ENCODE peak calls at places on chromosomes 12 and 14, in eight cellular contexts. T, U, B, M, Z, K, S and P are unnamed samples.

GRCh38 chr12:34398706-34399630 is 376.7 kb downstream of the ALG10 start:
- DNase-seq in T (peak), U (no peak), B (no peak), M (peak), Z (no peak), K (peak), S (no peak), P (no peak)

GRCh38 chr14:94019329-94019728 is 6.8 kb upstream of the OTUB2 start:
- DNase-seq in T (no peak), U (no peak), B (no peak), M (no peak), Z (no peak), K (no peak), S (no peak), P (no peak)

GRCh38 chr14:50021261-50021660 is 95.1 kb downstream of the VCPKMT start:
- DNase-seq in T (no peak), U (no peak), B (no peak), M (peak), Z (no peak), K (no peak), S (no peak), P (no peak)

GRCh38 chr14:96039633-96040311 is 610 bp downstream of the C14orf132 start:
- DNase-seq in T (no peak), U (peak), B (no peak), M (no peak), Z (peak), K (no peak), S (peak), P (peak)

GRCh38 chr12:124456652-124457152 is 110.7 kb downstream of the NCOR2 start:
- DNase-seq in T (no peak), U (no peak), B (no peak), M (peak), Z (no peak), K (peak), S (no peak), P (no peak)

GRCh38 chr12:52837781-52838736 is 3.9 kb upstream of the KRT79 start:
- DNase-seq in T (no peak), U (peak), B (no peak), M (no peak), Z (no peak), K (no peak), S (peak), P (no peak)

GRCh38 chr12:7609480-7609879 is 56.2 kb downstream of the APOBEC1 start:
- DNase-seq in T (no peak), U (no peak), B (no peak), M (no peak), Z (peak), K (no peak), S (peak), P (peak)

GRCh38 chr12:111868676-111869588 is 26.9 kb downstream of the MAPKAPK5 start:
- DNase-seq in T (no peak), U (no peak), B (no peak), M (no peak), Z (no peak), K (no peak), S (no peak), P (no peak)

GRCh38 chr14:73758392-73759182 is 44.4 kb upstream of the PNMA1 start:
- DNase-seq in T (no peak), U (peak), B (no peak), M (peak), Z (peak), K (peak), S (peak), P (peak)

GRCh38 chr12:109621864-109622485 is 48.4 kb downstream of the MVK start:
- DNase-seq in T (no peak), U (no peak), B (no peak), M (no peak), Z (peak), K (no peak), S (no peak), P (no peak)

GRCh38 chr14:53838374-53838773 is 118.3 kb downstream of the BMP4 start:
- DNase-seq in T (no peak), U (no peak), B (no peak), M (no peak), Z (no peak), K (no peak), S (no peak), P (no peak)

GRCh38 chr12:117671734-117672133 is 297.1 kb downstream of the KSR2 start:
- DNase-seq in T (no peak), U (peak), B (no peak), M (peak), Z (peak), K (no peak), S (peak), P (peak)

GRCh38 chr12:66117242-66117641 is 13.3 kb downstream of the LLPH start:
- DNase-seq in T (no peak), U (no peak), B (no peak), M (no peak), Z (no peak), K (no peak), S (no peak), P (no peak)

GRCh38 chr14:44847910-44848309 is 113.8 kb downstream of the KLHL28 start:
- DNase-seq in T (no peak), U (peak), B (peak), M (no peak), Z (peak), K (no peak), S (peak), P (peak)

GRCh38 chr14:92507174-92507768 is 6.3 kb upstream of the RIN3 start:
- DNase-seq in T (no peak), U (no peak), B (no peak), M (peak), Z (no peak), K (no peak), S (no peak), P (no peak)

GRCh38 chr12:50662121-50662480 is 101.8 kb upstream of the ATF1 start:
- DNase-seq in T (no peak), U (no peak), B (no peak), M (no peak), Z (no peak), K (no peak), S (no peak), P (no peak)

GRCh38 chr12:65754744-65755595 is 69.3 kb upstream of the HMGA2 start:
- DNase-seq in T (no peak), U (no peak), B (no peak), M (no peak), Z (no peak), K (no peak), S (no peak), P (no peak)

GRCh38 chr14:64970776-64971451 is 1.2 kb downstream of the RAB15 start:
- DNase-seq in T (no peak), U (peak), B (no peak), M (no peak), Z (peak), K (no peak), S (no peak), P (no peak)

GRCh38 chr12:18895946-18896345 is 158.0 kb downstream of the CAPZA3 start:
- DNase-seq in T (no peak), U (no peak), B (no peak), M (no peak), Z (no peak), K (peak), S (no peak), P (no peak)

GRCh38 chr14:77892381-77892871 is 92.5 kb downstream of the ADCK1 start:
- DNase-seq in T (no peak), U (peak), B (no peak), M (no peak), Z (no peak), K (peak), S (peak), P (peak)

GRCh38 chr12:27525373-27525772 is 1.4 kb downstream of the PPFIBP1 start:
- DNase-seq in T (no peak), U (peak), B (no peak), M (no peak), Z (peak), K (peak), S (peak), P (peak)

GRCh38 chr12:113439606-113440030 is 17.4 kb downstream of the SDSL start:
- DNase-seq in T (no peak), U (peak), B (no peak), M (peak), Z (peak), K (peak), S (peak), P (peak)

GRCh38 chr12:31325524-31325875 is 450 bp downstream of the SINHCAF start:
- DNase-seq in T (no peak), U (no peak), B (no peak), M (no peak), Z (no peak), K (peak), S (no peak), P (no peak)

GRCh38 chr12:47074757-47075156 is 4.7 kb upstream of the PCED1B start:
- DNase-seq in T (no peak), U (no peak), B (no peak), M (no peak), Z (no peak), K (no peak), S (no peak), P (no peak)

GRCh38 chr12:26697217-26697616 is 135.8 kb downstream of the ITPR2 start:
- DNase-seq in T (no peak), U (no peak), B (no peak), M (no peak), Z (no peak), K (no peak), S (peak), P (peak)

GRCh38 chr12:81143057-81143456 is 65.2 kb downstream of the ACSS3 start:
- DNase-seq in T (no peak), U (no peak), B (no peak), M (no peak), Z (no peak), K (no peak), S (no peak), P (no peak)

GRCh38 chr14:20631821-20632389 is 9.6 kb downstream of the OR6S1 start:
- DNase-seq in T (peak), U (peak), B (no peak), M (peak), Z (peak), K (peak), S (peak), P (peak)

GRCh38 chr12:4355843-4356327 is 23.6 kb downstream of the FGF23 start:
- DNase-seq in T (no peak), U (peak), B (no peak), M (peak), Z (peak), K (peak), S (peak), P (peak)

GRCh38 chr12:6613015-6613775 is 6.0 kb upstream of the CHD4 start:
- DNase-seq in T (peak), U (peak), B (no peak), M (peak), Z (peak), K (peak), S (peak), P (peak)

GRCh38 chr14:38255408-38255672 is 553 bp downstream of the CLEC14A start:
- DNase-seq in T (no peak), U (no peak), B (no peak), M (no peak), Z (no peak), K (peak), S (peak), P (peak)

GRCh38 chr12:58425481-58426392 is 484.4 kb downstream of the ATP23 start:
- DNase-seq in T (no peak), U (peak), B (peak), M (peak), Z (peak), K (no peak), S (peak), P (peak)

GRCh38 chr12:117733292-117733805 is 235.4 kb downstream of the KSR2 start:
- DNase-seq in T (no peak), U (no peak), B (no peak), M (no peak), Z (no peak), K (no peak), S (no peak), P (no peak)

GRCh38 chr14:103543721-103544626 is 15.0 kb downstream of the TRMT61A start:
- DNase-seq in T (no peak), U (no peak), B (no peak), M (no peak), Z (no peak), K (no peak), S (no peak), P (no peak)

GRCh38 chr14:52080171-52080800 is 11.4 kb upstream of the NID2 start:
- DNase-seq in T (no peak), U (peak), B (no peak), M (no peak), Z (peak), K (no peak), S (peak), P (no peak)

GRCh38 chr14:68637106-68638021 is 155.5 kb downstream of the ZFP36L1 start:
- DNase-seq in T (no peak), U (peak), B (peak), M (no peak), Z (peak), K (no peak), S (peak), P (peak)

GRCh38 chr14:76882646-76883045 is 56.4 kb downstream of the LRRC74A start:
- DNase-seq in T (no peak), U (no peak), B (no peak), M (no peak), Z (peak), K (no peak), S (no peak), P (no peak)
- TF ChIP-seq CTCF in T (no peak), U (no peak), B (no peak), M (no peak), Z (no peak), K (no peak), S (no peak), P (no peak)

GRCh38 chr12:44930972-44931600 is 55.0 kb upstream of the NELL2 start:
- DNase-seq in T (no peak), U (peak), B (peak), M (peak), Z (peak), K (no peak), S (peak), P (peak)
- TF ChIP-seq CTCF in T (peak), U (peak), B (peak), M (peak), Z (peak), K (peak), S (no peak), P (peak)

GRCh38 chr12:10901427-10901826 is 7.9 kb downstream of the TAS2R13 start:
- DNase-seq in T (no peak), U (no peak), B (no peak), M (no peak), Z (no peak), K (no peak), S (peak), P (no peak)
- TF ChIP-seq CTCF in T (no peak), U (no peak), B (no peak), M (no peak), Z (no peak), K (no peak), S (peak), P (no peak)

DNA sequence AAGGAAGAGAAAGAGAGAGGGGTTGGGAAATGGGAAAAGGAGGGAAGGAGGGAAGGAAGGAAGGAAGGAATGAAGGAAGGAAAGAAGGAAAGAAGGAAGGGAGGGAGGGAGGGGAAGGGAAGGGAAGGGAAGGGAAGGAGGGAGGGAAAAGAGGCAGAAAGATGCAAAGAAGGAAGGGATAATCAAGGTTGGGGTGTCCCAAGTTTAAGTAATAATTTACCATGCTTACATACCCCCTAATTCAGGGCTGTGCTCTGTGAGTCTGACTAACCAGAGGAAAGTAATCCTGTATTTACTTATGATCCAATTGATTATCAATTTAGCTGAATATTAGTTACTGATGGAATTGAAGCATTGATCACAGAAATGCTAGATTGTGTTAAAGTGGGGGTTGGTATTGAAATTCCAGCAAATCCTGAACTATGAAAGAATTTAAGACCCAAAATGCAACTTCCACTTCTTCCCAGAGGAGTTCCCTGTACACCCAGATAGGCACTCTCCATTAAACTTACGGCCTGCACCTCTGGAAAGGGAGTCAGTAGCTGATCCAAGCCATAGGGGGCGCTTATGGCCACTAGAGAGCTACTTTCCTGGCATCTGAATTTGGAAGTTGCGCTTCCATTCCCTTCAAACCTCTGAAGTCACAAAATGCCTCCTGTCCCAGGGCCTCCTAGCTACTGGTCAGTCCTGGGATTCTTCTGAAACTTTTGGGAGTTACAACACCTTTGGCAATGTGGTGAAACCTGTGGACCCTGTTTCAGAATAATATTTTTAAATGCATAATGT is 162.7 kb upstream of the PWP1 start:
- DNase-seq in T (no peak), U (no peak), B (no peak), M (no peak), Z (no peak), K (no peak), S (no peak), P (no peak)
- TF ChIP-seq CTCF in T (no peak), U (no peak), B (no peak), M (no peak), Z (no peak), K (no peak), S (peak), P (peak)

DNA sequence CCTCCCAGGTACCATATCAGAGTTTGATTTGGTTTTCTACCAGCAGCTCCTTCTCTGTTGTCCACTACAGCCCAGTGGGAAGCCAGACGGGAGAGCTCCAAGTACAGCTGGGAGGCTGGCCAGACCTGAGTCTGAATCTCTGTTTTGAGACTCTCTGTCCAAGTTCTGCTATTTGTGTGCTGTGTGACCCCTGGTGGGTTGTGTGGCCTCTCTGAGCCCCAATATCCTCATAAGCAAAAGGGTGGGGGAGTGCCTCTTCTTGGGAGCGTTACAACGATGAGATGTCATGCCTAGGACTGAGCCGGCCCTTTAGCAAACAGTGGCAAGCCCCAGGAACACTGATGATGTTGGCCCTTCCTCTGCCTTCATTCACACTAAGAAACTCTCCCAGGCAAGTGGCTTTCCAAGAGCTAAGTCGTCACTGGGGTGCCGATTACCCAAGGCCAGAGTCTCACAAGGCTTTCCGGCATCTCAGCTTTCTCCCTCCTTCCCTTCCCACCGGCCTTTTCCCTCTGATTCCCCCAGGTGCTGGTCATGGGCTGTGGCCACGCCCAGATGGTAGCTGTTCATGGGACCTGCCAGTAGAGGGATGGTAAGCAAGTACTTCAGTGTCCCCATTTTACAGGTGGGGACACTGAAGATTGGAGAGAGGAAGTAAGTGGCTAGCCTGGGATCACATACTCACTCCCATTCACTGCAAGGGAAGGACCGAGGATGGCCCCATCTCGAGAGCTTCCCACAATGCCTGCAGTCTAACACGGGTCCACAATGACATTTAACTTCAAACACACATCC is 47.7 kb downstream of the BCL11B start:
- DNase-seq in T (no peak), U (no peak), B (no peak), M (no peak), Z (no peak), K (no peak), S (no peak), P (no peak)
- TF ChIP-seq CTCF in T (no peak), U (no peak), B (no peak), M (no peak), Z (no peak), K (no peak), S (no peak), P (no peak)

DNA sequence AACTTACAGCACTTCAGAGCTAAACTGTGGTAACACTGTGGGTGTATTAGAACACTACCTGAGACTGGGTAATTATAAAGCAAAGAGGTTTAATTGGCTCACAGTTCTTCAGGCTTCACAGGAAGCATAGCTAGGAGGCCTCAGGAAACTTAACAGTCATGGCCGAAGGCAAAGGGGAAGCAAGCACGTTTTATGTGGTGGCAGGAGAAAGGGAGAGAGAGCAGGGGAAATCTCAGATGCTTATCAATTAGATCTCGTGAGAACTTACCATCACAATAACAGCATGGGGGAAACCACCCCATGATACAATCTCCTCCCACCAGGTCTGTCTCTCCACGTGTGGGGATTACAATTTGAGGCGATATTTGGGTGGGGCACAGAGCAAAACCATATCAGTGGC is 512.6 kb downstream of the RERGL start:
- DNase-seq in T (no peak), U (no peak), B (no peak), M (no peak), Z (no peak), K (no peak), S (no peak), P (no peak)
- TF ChIP-seq CTCF in T (no peak), U (no peak), B (no peak), M (no peak), Z (no peak), K (no peak), S (no peak), P (no peak)

GRCh38 chr14:61168126-61168525 is 113.0 kb downstream of the TMEM30B start:
- DNase-seq in T (no peak), U (peak), B (no peak), M (no peak), Z (no peak), K (no peak), S (no peak), P (no peak)
- TF ChIP-seq CTCF in T (no peak), U (no peak), B (no peak), M (no peak), Z (no peak), K (no peak), S (no peak), P (no peak)

GRCh38 chr14:31930070-31930469 is 147.0 kb upstream of the ARHGAP5 start:
- DNase-seq in T (no peak), U (no peak), B (no peak), M (no peak), Z (no peak), K (no peak), S (no peak), P (no peak)

GRCh38 chr14:31921741-31922140 is 155.4 kb upstream of the ARHGAP5 start:
- DNase-seq in T (no peak), U (no peak), B (no peak), M (no peak), Z (no peak), K (no peak), S (no peak), P (no peak)

GRCh38 chr14:31926652-31927347 is 150.3 kb upstream of the ARHGAP5 start:
- DNase-seq in T (no peak), U (peak), B (no peak), M (no peak), Z (no peak), K (peak), S (peak), P (no peak)

GRCh38 chr14:31927348-31927826 is 149.7 kb upstream of the ARHGAP5 start:
- DNase-seq in T (no peak), U (peak), B (peak), M (no peak), Z (peak), K (peak), S (peak), P (peak)

DNA sequence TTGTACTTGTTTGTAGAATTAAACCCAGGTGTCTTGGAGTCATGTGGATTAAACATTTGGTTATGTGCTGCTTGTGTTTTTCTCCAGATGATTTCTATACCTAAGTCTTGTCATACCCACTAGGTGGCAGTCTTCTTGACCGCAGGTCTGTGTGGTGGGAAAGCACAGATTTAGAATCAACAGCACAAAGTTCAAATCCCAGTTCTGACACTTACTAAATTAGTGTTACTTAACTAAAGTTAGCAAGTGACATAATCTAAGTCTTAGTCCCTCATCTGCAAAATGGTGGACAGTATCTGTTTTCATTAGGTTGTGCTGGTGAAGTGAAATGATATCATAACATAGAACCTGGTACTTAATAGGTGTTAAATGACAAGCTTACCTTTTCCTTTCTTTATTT is 151.0 kb upstream of the ARHGAP5 start:
- DNase-seq in T (no peak), U (peak), B (no peak), M (peak), Z (peak), K (no peak), S (peak), P (peak)
- TF ChIP-seq CTCF in T (peak), U (peak), B (peak), M (peak), Z (peak), K (peak), S (peak), P (peak)